ENCODE peak calls at places on chromosomes 2 and 18, in six cellular contexts. F, W, K, X, Q and V are unnamed samples.

GRCh38 chr2:213834331-213834730 is 550.1 kb downstream of the SPAG16 start:
- DNase-seq in F (no peak), W (no peak), K (no peak), X (peak), Q (no peak), V (no peak)

GRCh38 chr2:13581471-13581870 is 864.7 kb downstream of the TRIB2 start:
- DNase-seq in F (no peak), W (no peak), K (peak), X (no peak), Q (no peak), V (no peak)

GRCh38 chr2:19465965-19466364 is 107.5 kb upstream of the OSR1 start:
- DNase-seq in F (no peak), W (no peak), K (no peak), X (no peak), Q (no peak), V (no peak)

GRCh38 chr2:32427672-32428622 is 71.1 kb downstream of the BIRC6 start:
- DNase-seq in F (peak), W (peak), K (no peak), X (peak), Q (no peak), V (no peak)

GRCh38 chr18:68854786-68855391 is 57.0 kb downstream of the CCDC102B start:
- DNase-seq in F (no peak), W (no peak), K (no peak), X (no peak), Q (no peak), V (no peak)

GRCh38 chr2:170425291-170425751 is 247.4 kb downstream of the MYO3B start:
- DNase-seq in F (no peak), W (no peak), K (no peak), X (peak), Q (peak), V (no peak)

GRCh38 chr18:61541673-61542072 is 208.4 kb downstream of the CDH20 start:
- DNase-seq in F (no peak), W (no peak), K (no peak), X (no peak), Q (no peak), V (no peak)

GRCh38 chr2:109545828-109546713 is 67.7 kb downstream of the SEPTIN10 start:
- DNase-seq in F (no peak), W (peak), K (peak), X (peak), Q (peak), V (no peak)

GRCh38 chr2:85907671-85908157 is 18.9 kb upstream of the ST3GAL5 start:
- DNase-seq in F (no peak), W (no peak), K (no peak), X (peak), Q (no peak), V (no peak)

GRCh38 chr2:190528521-190529001 is 6.0 kb downstream of the NEMP2 start:
- DNase-seq in F (no peak), W (no peak), K (no peak), X (no peak), Q (no peak), V (no peak)

GRCh38 chr2:33033524-33034150 is 86.9 kb downstream of the LTBP1 start:
- DNase-seq in F (no peak), W (peak), K (peak), X (peak), Q (peak), V (no peak)

GRCh38 chr2:118292991-118293390 is 204.7 kb downstream of the INSIG2 start:
- DNase-seq in F (no peak), W (no peak), K (no peak), X (no peak), Q (no peak), V (no peak)

GRCh38 chr2:621303-622099 is 55.7 kb downstream of the TMEM18 start:
- DNase-seq in F (no peak), W (no peak), K (no peak), X (no peak), Q (no peak), V (no peak)

GRCh38 chr2:201900362-201900761 is 94.0 kb downstream of the CDK15 start:
- DNase-seq in F (no peak), W (peak), K (no peak), X (no peak), Q (peak), V (peak)